ENCODE peak calls at places on chromosomes 2 and 18, in four cellular contexts. N is PC-3, Z is lower lobe of right lung, X is BE2C. Y is an unnamed sample.

GRCh38 chr2:133833746-133834145 is 265.5 kb upstream of the NCKAP5 start:
- DNase-seq in X (no peak), N (no peak), Z (no peak), Y (no peak)

GRCh38 chr2:101124684-101125366 is 26.4 kb downstream of the TBC1D8 start:
- DNase-seq in N (peak; percentile 99), X (no peak), Z (peak; percentile 59), Y (peak; percentile 72)

GRCh38 chr2:170576296-170576695 is 138.8 kb upstream of the SP5 start:
- DNase-seq in X (no peak), N (no peak), Z (no peak), Y (no peak)

GRCh38 chr2:46835520-46835919 is 80.1 kb downstream of the MCFD2 start:
- DNase-seq in N (no peak), Z (no peak), X (no peak), Y (no peak)

GRCh38 chr2:135836596-135836995 is 388 bp downstream of the LCT start:
- DNase-seq in X (no peak), Z (no peak), N (no peak), Y (no peak)

GRCh38 chr18:55900380-55900779 is 312.4 kb upstream of the TCF4 start:
- DNase-seq in X (no peak), N (peak; percentile 53), Z (no peak), Y (peak; percentile 7)

GRCh38 chr2:219476605-219477578 is 21.8 kb upstream of the GMPPA start:
- DNase-seq in Z (no peak), N (no peak), X (peak; percentile 67), Y (no peak)

GRCh38 chr2:226766352-226767055 is 33.1 kb downstream of the IRS1 start:
- DNase-seq in Z (no peak), N (no peak), X (no peak), Y (no peak)

GRCh38 chr2:149000168-149000938 is 38.1 kb upstream of the LYPD6B start:
- DNase-seq in N (no peak), X (no peak), Z (no peak), Y (no peak)

GRCh38 chr18:77087391-77088141 is 45.0 kb downstream of the MBP start:
- DNase-seq in Z (peak; percentile 71), N (no peak), X (no peak), Y (no peak)

GRCh38 chr2:239368906-239369584 is 31.8 kb downstream of the HDAC4 start:
- DNase-seq in Z (peak; percentile 24), N (no peak), X (peak; percentile 54), Y (no peak)

GRCh38 chr2:224930124-224930523 is 112.1 kb downstream of the DOCK10 start:
- DNase-seq in Z (no peak), X (no peak), N (no peak), Y (no peak)

GRCh38 chr18:7926526-7926925 is 359.4 kb downstream of the PTPRM start:
- DNase-seq in N (peak; percentile 48), Z (no peak), X (no peak), Y (peak; percentile 44)

GRCh38 chr2:62941413-62941812 is 109.2 kb upstream of the OTX1 start:
- DNase-seq in Z (no peak), X (no peak), N (no peak), Y (no peak)
- TF ChIP-seq CTCF in Z (no peak), X (no peak), N (peak; percentile 16), Y (no peak)

GRCh38 chr2:113894156-113894743 is 4.4 kb downstream of the ACTR3 start:
- DNase-seq in Z (no peak), X (no peak), N (peak; percentile 95), Y (peak; percentile 64)
- H3K4me3 ChIP-seq in Z (peak overlapping the region; percentile 22), X (no peak overlapping the region), N (peak overlapping the region; percentile 57), Y (no peak overlapping the region)

GRCh38 chr18:31533236-31533635 is 35.3 kb downstream of the DSG2 start:
- DNase-seq in Z (no peak), N (no peak), X (no peak), Y (no peak)
- H3K36me3 ChIP-seq in Z (no peaks in the 10 kb centered on the region), N (no peaks in the 10 kb centered on the region), X (no peaks in the 10 kb centered on the region), Y (peaks cover 1% of the 10 kb centered on the region)

GRCh38 chr2:70977605-70978205 is 725 bp upstream of the ANKRD53 start:
- DNase-seq in Z (no peak), N (peak; percentile 57), X (no peak), Y (peak; percentile 25)
- TF ChIP-seq CTCF in Z (no peak), N (peak; percentile 39), X (no peak), Y (no peak)

DNA sequence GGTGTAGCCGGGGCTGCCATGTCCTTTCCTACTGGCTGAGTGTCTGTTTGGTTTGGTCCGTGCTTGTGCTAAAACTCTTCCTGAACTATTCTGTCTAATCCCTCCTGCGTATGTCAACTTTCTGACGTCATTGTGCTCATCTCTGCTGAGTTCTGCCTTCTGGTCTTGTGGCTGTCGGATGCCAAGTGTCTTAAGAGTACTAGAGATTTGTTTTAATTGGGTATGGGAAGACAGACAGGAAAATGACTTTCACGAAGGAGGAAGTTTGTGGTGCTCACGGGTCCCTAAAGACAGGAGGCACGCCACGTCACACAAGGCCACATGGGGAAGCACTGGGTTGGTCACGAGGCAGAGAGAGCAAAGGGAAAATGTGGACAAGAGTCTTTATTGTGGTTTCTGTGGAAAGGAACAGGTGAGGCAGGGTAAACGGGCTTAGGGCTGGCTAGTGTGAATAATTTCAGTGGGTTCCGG is 31.9 kb upstream of the NTSR2 start:
- DNase-seq in X (no peak), N (no peak), Z (peak; percentile 72), Y (no peak)
- H3K4me3 ChIP-seq in X (no peak overlapping the region), N (no peak overlapping the region), Z (no peak overlapping the region), Y (no peak overlapping the region)

GRCh38 chr2:26382534-26382933 is 19.2 kb upstream of the DRC1 start:
- DNase-seq in X (no peak), N (no peak), Z (no peak), Y (no peak)

GRCh38 chr2:26380281-26380680 is 21.4 kb upstream of the DRC1 start:
- DNase-seq in X (no peak), N (no peak), Z (no peak), Y (no peak)

DNA sequence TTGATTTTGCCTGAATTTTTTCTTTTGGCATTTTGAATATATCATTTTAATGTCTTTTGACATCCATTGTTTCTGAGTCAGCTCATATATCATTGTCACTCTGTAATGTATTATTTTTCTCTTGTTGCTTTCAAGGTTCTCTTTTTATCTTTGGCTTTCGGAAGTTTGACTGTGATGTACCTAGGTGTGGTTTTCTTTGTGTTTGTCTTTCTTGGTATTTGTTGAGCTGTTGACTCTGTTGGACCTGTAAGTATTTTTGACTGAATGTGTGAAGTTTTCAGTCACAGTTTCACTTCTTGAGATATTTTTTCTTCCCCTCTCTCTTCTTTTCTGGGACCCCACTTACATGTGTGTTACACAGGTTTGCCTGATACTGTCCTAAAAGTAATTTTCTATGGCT is 24.9 kb upstream of the DRC1 start:
- DNase-seq in X (no peak), Z (no peak), N (no peak), Y (no peak)
- H3K36me3 ChIP-seq in X (peaks cover 57% of the 10 kb centered on the region), Z (peaks cover 34% of the 10 kb centered on the region), N (peaks cover 24% of the 10 kb centered on the region), Y (no peaks in the 10 kb centered on the region)

GRCh38 chr2:212531499-212531898 is 7.1 kb downstream of the ERBB4 start:
- DNase-seq in Z (no peak), N (no peak), X (no peak), Y (no peak)

GRCh38 chr2:212530373-212530772 is 8.2 kb downstream of the ERBB4 start:
- DNase-seq in Z (no peak), N (no peak), X (no peak), Y (no peak)

GRCh38 chr2:212526059-212526458 is 12.5 kb downstream of the ERBB4 start:
- DNase-seq in X (no peak), N (no peak), Z (no peak), Y (no peak)

GRCh38 chr2:212530991-212531390 is 7.6 kb downstream of the ERBB4 start:
- DNase-seq in N (no peak), Z (no peak), X (no peak), Y (no peak)

DNA sequence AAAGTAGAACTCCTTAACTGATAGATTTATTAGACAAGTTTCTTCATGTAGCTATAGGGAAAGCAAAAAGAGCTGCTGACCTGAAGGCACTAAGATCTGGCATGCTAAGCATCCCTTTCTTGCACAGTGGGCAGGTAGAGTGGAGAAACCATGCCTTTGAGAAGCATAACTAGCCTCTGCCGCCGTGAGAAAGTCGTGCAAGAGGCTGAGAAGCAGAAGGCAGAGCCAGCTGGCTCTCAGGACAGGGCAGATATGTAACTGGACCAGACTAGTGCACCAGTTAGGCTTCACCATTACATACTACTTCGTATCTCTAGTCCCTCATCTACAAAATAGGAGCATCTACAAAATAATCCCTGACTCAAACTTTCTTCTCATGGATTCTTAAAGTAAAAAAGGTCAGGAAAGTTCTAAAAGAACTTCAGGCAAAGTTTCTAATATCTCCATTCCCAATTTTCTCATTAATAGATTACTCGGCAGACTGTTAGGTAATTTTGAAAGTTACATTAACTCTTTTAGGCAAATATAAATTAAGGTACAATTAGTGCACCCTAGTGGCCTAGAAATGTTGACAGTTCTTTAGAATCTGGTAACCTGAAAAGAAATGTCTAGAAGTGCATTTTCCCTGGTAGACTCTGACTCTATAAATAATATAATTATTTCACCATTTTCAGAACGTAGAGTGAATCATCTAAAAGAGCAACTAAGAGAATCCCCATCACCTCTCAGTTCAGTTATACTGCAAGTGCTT is 10.3 kb downstream of the ERBB4 start:
- DNase-seq in X (no peak), N (peak; percentile 14), Z (no peak), Y (no peak)
- TF ChIP-seq CTCF in X (peak; percentile 19), N (peak; percentile 52), Z (no peak), Y (no peak)